ENCODE peak calls at places on chromosomes 11 and 22, in four cellular contexts. One of them, this sample, is unnamed.

GRCh38 chr22:30054764-30055069 is 25.5 kb upstream of the HORMAD2 start:
- DNase-seq in astrocyte: no peak
- DNase-seq in fibroblast of lung: no peak
- DNase-seq in IMR-90: no peak
- DNase-seq in this sample: no peak

GRCh38 chr11:46333129-46333947 is 13.9 kb upstream of the DGKZ start:
- DNase-seq in astrocyte: no peak
- DNase-seq in fibroblast of lung: no peak
- DNase-seq in IMR-90: no peak
- DNase-seq in this sample: no peak

GRCh38 chr11:14110629-14111028 is 148.1 kb downstream of the SPON1 start:
- DNase-seq in astrocyte: no peak
- DNase-seq in fibroblast of lung: no peak
- DNase-seq in IMR-90: no peak
- DNase-seq in this sample: no peak

GRCh38 chr22:29348956-29349355 is 33.5 kb upstream of the RASL10A start:
- DNase-seq in astrocyte: no peak
- DNase-seq in fibroblast of lung: no peak
- DNase-seq in IMR-90: no peak
- DNase-seq in this sample: no peak

GRCh38 chr22:42978453-42979103 is 36.4 kb downstream of the PACSIN2 start:
- DNase-seq in astrocyte: peak; percentile 77
- DNase-seq in fibroblast of lung: no peak
- DNase-seq in IMR-90: peak; percentile 66
- DNase-seq in this sample: no peak

GRCh38 chr22:23826510-23827350 is 12.1 kb downstream of the DERL3 start:
- DNase-seq in astrocyte: no peak
- DNase-seq in fibroblast of lung: no peak
- DNase-seq in IMR-90: peak; percentile 26
- DNase-seq in this sample: no peak

GRCh38 chr11:70742553-70743291 is 344.4 kb downstream of the CTTN start:
- DNase-seq in astrocyte: no peak
- DNase-seq in fibroblast of lung: no peak
- DNase-seq in IMR-90: no peak
- DNase-seq in this sample: peak; percentile 72

GRCh38 chr11:72578991-72579815 is 95.0 kb downstream of the PDE2A start:
- DNase-seq in astrocyte: no peak
- DNase-seq in fibroblast of lung: no peak
- DNase-seq in IMR-90: no peak
- DNase-seq in this sample: no peak

GRCh38 chr22:26086359-26086758 is 82.9 kb upstream of the SEZ6L start:
- DNase-seq in astrocyte: no peak
- DNase-seq in fibroblast of lung: no peak
- DNase-seq in IMR-90: no peak
- DNase-seq in this sample: no peak

GRCh38 chr11:21654091-21654490 is 538.8 kb upstream of the ANO5 start:
- DNase-seq in astrocyte: no peak
- DNase-seq in fibroblast of lung: no peak
- DNase-seq in IMR-90: no peak
- DNase-seq in this sample: no peak

GRCh38 chr11:128196235-128196634 is 391.1 kb downstream of the ETS1 start:
- DNase-seq in astrocyte: no peak
- DNase-seq in fibroblast of lung: peak; percentile 35
- DNase-seq in IMR-90: no peak
- DNase-seq in this sample: no peak

GRCh38 chr11:13210424-13210823 is 67.2 kb upstream of the BMAL1 start:
- DNase-seq in astrocyte: peak; percentile 59
- DNase-seq in fibroblast of lung: peak; percentile 86
- DNase-seq in IMR-90: peak; percentile 84
- DNase-seq in this sample: peak; percentile 70

GRCh38 chr11:13119361-13119760 is 110.2 kb downstream of the RASSF10 start:
- DNase-seq in astrocyte: no peak
- DNase-seq in fibroblast of lung: no peak
- DNase-seq in IMR-90: peak; percentile 40
- DNase-seq in this sample: no peak

GRCh38 chr11:113593698-113594308 is 112.3 kb downstream of the TMPRSS5 start:
- DNase-seq in astrocyte: peak; percentile 42
- DNase-seq in fibroblast of lung: no peak
- DNase-seq in IMR-90: no peak
- DNase-seq in this sample: no peak

GRCh38 chr11:74650498-74650897 is 58.1 kb downstream of the POLD3 start:
- DNase-seq in astrocyte: peak; percentile 79
- DNase-seq in fibroblast of lung: peak; percentile 99
- DNase-seq in IMR-90: peak; percentile 100
- DNase-seq in this sample: no peak

GRCh38 chr11:72007089-72007476 is 8.4 kb downstream of the IL18BP start:
- DNase-seq in astrocyte: no peak
- DNase-seq in fibroblast of lung: no peak
- DNase-seq in IMR-90: no peak
- DNase-seq in this sample: no peak

GRCh38 chr11:124961972-124962609 is 8.1 kb downstream of the CCDC15 start:
- DNase-seq in astrocyte: peak; percentile 57
- DNase-seq in fibroblast of lung: peak; percentile 90
- DNase-seq in IMR-90: peak; percentile 85
- DNase-seq in this sample: peak; percentile 47

GRCh38 chr11:69039501-69039900 is 9.2 kb upstream of the TPCN2 start:
- DNase-seq in astrocyte: peak; percentile 59
- DNase-seq in fibroblast of lung: no peak
- DNase-seq in IMR-90: peak; percentile 11
- DNase-seq in this sample: no peak

GRCh38 chr11:69037074-69037473 is 11.7 kb upstream of the TPCN2 start:
- DNase-seq in astrocyte: no peak
- DNase-seq in fibroblast of lung: no peak
- DNase-seq in IMR-90: no peak
- DNase-seq in this sample: no peak

GRCh38 chr11:69040581-69041260 is 8.0 kb upstream of the TPCN2 start:
- DNase-seq in astrocyte: peak; percentile 89
- DNase-seq in fibroblast of lung: peak; percentile 87
- DNase-seq in IMR-90: peak; percentile 86
- DNase-seq in this sample: peak; percentile 73

GRCh38 chr11:69041516-69041915 is 7.2 kb upstream of the TPCN2 start:
- DNase-seq in astrocyte: peak; percentile 52
- DNase-seq in fibroblast of lung: peak; percentile 23
- DNase-seq in IMR-90: peak; percentile 24
- DNase-seq in this sample: no peak

DNA sequence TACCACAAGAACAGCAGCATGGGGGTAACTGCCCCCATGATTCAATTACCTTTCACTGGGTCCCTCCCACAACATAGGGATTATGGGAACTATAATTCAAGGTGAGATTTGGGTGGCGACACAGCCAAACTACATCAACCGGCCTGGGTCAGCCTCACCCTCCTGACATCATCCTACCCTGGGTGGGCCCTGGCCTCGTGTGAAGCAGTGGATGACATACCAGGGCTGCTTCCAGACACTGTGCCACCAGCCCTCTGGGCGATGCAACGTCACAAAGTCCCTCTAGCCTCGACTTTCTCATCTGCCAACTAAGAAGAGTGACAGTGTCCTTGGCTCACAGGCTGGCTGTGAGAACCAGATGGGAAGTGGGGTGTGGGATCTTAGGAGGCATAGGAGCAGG is 8.7 kb upstream of the TPCN2 start:
- DNase-seq in astrocyte: no peak
- DNase-seq in fibroblast of lung: no peak
- DNase-seq in IMR-90: no peak
- DNase-seq in this sample: no peak
- H3K4me3 ChIP-seq in astrocyte: no peak overlapping the region
- H3K4me3 ChIP-seq in fibroblast of lung: no peak overlapping the region
- H3K4me3 ChIP-seq in IMR-90: no peak overlapping the region
- H3K4me3 ChIP-seq in this sample: no peak overlapping the region

GRCh38 chr11:110089617-110090282 is 3.4 kb upstream of the ZC3H12C start:
- DNase-seq in astrocyte: no peak
- DNase-seq in fibroblast of lung: no peak
- DNase-seq in IMR-90: no peak
- DNase-seq in this sample: no peak

GRCh38 chr11:110086892-110087309 is 6.3 kb upstream of the ZC3H12C start:
- DNase-seq in astrocyte: no peak
- DNase-seq in fibroblast of lung: peak; percentile 62
- DNase-seq in IMR-90: peak; percentile 90
- DNase-seq in this sample: no peak

GRCh38 chr11:110087820-110088534 is 5.2 kb upstream of the ZC3H12C start:
- DNase-seq in astrocyte: peak; percentile 83
- DNase-seq in fibroblast of lung: peak; percentile 44
- DNase-seq in IMR-90: peak; percentile 79
- DNase-seq in this sample: no peak

GRCh38 chr11:110090466-110091026 is 2.6 kb upstream of the ZC3H12C start:
- DNase-seq in astrocyte: no peak
- DNase-seq in fibroblast of lung: no peak
- DNase-seq in IMR-90: no peak
- DNase-seq in this sample: no peak

DNA sequence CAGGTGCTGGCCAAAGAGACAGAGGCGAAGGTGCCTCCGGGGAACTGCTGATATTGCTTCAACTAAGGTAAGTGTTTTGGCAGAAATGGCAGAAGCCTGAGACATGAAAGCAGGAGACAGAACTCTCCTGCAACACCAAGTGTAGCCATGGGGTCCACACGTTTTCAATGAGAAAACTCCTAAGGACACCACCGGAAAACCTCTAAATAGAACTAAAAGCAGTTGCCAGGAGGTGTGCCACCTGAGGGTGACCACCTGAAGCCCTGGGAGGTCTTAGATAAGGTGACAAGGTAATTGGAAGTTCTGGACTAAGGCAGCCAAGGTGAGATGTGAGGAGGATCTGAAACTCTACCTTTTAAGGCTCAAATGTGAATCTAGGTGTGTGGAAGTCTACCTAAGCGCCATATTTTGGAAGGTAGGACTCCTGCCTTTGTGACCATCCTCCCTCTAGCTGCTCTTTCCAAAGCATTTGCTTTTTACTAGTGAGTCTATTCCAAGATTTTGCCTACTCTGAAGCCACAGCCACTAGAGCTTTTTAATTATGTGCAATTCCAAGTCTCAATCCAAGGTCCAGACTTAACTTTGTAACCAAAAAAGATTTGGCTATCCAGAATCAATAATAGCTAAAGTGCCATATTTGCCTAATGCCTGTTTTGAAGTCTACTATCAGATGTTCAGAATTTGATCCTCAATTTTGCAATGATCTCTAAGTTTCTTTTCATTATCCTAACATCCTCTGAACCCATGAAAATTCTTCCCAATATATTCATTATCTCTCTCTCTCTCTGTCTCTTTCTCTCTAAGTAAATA is 4.5 kb upstream of the ZC3H12C start:
- DNase-seq in astrocyte: no peak
- DNase-seq in fibroblast of lung: no peak
- DNase-seq in IMR-90: no peak
- DNase-seq in this sample: no peak
- H3K9ac ChIP-seq in astrocyte: no peak overlapping the region
- H3K9ac ChIP-seq in fibroblast of lung: no peak overlapping the region
- H3K9ac ChIP-seq in IMR-90: no peak overlapping the region
- H3K9ac ChIP-seq in this sample: no peak overlapping the region

DNA sequence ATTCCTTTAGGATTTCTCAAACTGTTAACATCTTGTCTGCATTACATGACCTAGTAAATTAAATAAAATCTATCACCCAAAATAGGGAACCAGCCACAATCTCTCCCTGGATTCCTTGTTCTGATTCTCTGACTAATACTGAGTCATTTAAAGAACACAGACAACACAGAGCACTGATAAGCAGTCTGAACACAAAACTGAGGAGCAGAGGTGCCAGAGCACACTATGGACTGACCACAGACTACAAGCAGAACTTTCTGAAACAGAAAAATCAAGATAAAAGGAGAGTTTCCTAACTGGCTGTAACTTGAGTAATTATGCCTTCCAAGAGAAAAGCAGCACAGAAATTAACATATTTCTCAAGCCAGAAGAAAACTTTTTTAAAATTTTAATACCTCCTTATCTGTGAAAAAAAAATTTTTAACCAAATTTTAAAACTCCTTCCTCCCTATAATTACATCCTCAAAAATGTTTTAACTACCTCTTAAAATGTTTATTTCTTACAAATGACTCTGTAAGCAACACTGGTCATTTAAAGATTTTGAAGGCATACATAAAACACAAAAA is 128.9 kb downstream of the SGSM3 start:
- DNase-seq in astrocyte: peak; percentile 99
- DNase-seq in fibroblast of lung: peak; percentile 98
- DNase-seq in IMR-90: peak; percentile 99
- DNase-seq in this sample: no peak
- H3K4me3 ChIP-seq in astrocyte: no peak overlapping the region
- H3K4me3 ChIP-seq in fibroblast of lung: no peak overlapping the region
- H3K4me3 ChIP-seq in IMR-90: no peak overlapping the region
- H3K4me3 ChIP-seq in this sample: no peak overlapping the region

DNA sequence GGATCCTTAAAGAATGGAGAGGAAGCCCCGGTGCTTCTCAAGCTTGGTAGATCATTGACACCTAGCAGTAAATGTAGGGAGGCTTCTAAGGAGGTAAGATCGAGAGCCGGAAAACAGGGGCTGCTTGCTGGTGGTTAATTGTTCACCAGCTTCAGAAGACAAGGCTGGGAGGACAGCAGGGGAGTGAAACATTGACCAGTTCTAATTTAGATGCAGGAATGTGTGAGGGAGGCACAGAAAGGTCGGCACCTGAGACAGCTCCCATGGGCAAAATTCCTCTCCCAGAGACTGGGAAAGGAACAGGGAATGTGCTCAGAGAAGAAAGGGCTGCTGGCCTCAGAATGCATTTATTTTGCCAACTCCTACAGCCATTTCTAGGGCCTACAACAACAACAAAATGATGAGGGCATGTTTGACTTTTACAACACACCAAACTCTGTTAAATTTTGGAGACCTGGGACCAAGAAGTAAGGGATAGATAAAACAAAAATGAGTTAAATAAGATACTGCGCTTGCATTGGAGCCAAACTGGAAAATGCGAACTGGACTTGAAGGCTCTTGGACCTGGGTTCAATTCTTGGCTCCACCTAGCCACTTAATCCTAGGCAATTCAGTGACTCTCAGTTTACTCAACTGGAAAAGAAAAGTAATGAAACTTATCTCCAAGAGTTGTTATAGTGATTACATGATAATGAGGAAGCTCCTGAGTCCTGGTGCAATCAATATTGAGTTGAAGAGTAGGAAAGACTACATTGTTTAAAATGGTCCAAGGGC is 31.0 kb downstream of the FZD4 start:
- DNase-seq in astrocyte: peak; percentile 64
- DNase-seq in fibroblast of lung: no peak
- DNase-seq in IMR-90: no peak
- DNase-seq in this sample: peak; percentile 81
- H3K9ac ChIP-seq in astrocyte: no peak overlapping the region
- H3K9ac ChIP-seq in fibroblast of lung: no peak overlapping the region
- H3K9ac ChIP-seq in IMR-90: no peak overlapping the region
- H3K9ac ChIP-seq in this sample: no peak overlapping the region

DNA sequence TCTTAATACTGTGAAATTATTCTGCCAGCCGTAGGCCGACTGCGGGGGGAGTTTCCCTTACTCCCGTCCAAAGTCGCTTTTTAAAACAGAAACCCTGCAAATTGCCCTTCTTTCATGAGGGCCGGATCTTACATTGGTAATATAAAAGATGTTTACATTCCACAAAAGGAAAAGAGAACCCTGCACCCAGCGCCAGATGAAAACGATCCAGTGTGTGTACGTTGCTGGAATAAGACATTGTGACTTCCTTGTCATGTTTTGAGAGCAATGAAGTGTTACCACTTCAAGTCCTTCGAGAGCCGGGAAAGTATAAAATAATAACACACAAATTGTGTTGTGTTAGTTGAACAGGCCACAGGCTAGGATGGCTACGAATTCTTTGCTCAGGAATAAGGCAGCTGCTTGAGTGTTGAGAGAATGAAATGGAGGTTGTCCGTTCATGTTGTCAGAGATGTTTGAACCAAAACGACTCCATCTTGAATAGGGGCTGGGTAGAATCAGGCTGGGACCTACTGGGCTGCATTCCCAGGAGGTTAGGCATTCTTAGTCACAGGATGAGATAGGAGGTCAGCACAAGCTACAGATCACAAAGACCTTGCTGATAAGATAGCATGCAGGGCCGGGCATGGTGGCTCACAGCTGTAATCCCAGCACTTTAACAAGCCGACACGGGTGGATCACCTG is 5.4 kb upstream of the ARHGAP8 start:
- DNase-seq in astrocyte: no peak
- DNase-seq in fibroblast of lung: peak; percentile 24
- DNase-seq in IMR-90: peak; percentile 69
- DNase-seq in this sample: no peak
- H3K4me3 ChIP-seq in astrocyte: no peak overlapping the region
- H3K4me3 ChIP-seq in fibroblast of lung: no peak overlapping the region
- H3K4me3 ChIP-seq in IMR-90: no peak overlapping the region
- H3K4me3 ChIP-seq in this sample: no peak overlapping the region

This sample was measured in NT2/D1.